ENCODE peak calls at places on chromosomes 13 and 19, in seven cellular contexts. J, G, I, N, B, V and E are unnamed samples.

GRCh38 chr13:41496420-41497234 is 39.3 kb downstream of the RGCC start:
- DNase-seq in J (no peak), G (no peak), B (no peak), I (no peak), N (no peak), V (no peak), E (no peak)

GRCh38 chr19:18438331-18439024 is 545 bp upstream of the ISYNA1 start:
- DNase-seq in B (peak; percentile 80), V (no peak), I (no peak), N (peak; percentile 63), J (peak; percentile 60), G (no peak), E (no peak)

GRCh38 chr13:27556109-27556508 is 64.2 kb downstream of the LNX2 start:
- DNase-seq in B (no peak), V (no peak), I (no peak), G (no peak), N (peak; percentile 29), J (no peak), E (no peak)

GRCh38 chr13:100983111-100983510 is 308.5 kb upstream of the TMTC4 start:
- DNase-seq in J (no peak), V (no peak), N (no peak), G (no peak), B (no peak), I (no peak), E (no peak)

GRCh38 chr13:28494861-28495585 is at the start of gene FLT1:
- DNase-seq in G (no peak), N (peak; percentile 21), V (peak; percentile 22), J (peak; percentile 77), B (peak; percentile 71), I (peak; percentile 9), E (no peak)

GRCh38 chr13:20472531-20472930 is 53.1 kb downstream of the CRYL1 start:
- DNase-seq in I (no peak), G (no peak), V (no peak), B (no peak), J (no peak), N (no peak), E (no peak)

GRCh38 chr19:46601318-46602224 is at the start of gene CALM3:
- DNase-seq in I (no peak), G (no peak), J (no peak), B (no peak), V (no peak), N (no peak), E (no peak)

GRCh38 chr13:23984541-23984940 is 87.2 kb upstream of the C1QTNF9B start:
- DNase-seq in V (no peak), G (no peak), I (no peak), N (peak; percentile 53), B (no peak), J (no peak), E (no peak)

GRCh38 chr13:36248700-36249099 is 34.3 kb upstream of the SOHLH2 start:
- DNase-seq in J (no peak), V (no peak), I (no peak), B (no peak), G (no peak), N (no peak), E (no peak)

GRCh38 chr13:44974056-44974798 is 15.0 kb downstream of the NUFIP1 start:
- DNase-seq in N (peak; percentile 41), V (no peak), G (peak; percentile 16), J (no peak), B (no peak), I (no peak), E (no peak)

GRCh38 chr13:49657241-49657641 is 28.9 kb downstream of the ARL11 start:
- DNase-seq in V (no peak), B (no peak), G (no peak), N (no peak), J (no peak), I (no peak), E (no peak)

GRCh38 chr13:77431449-77431848 is 104.1 kb upstream of the SCEL start:
- DNase-seq in I (no peak), N (no peak), G (no peak), J (no peak), V (no peak), B (no peak), E (no peak)

DNA sequence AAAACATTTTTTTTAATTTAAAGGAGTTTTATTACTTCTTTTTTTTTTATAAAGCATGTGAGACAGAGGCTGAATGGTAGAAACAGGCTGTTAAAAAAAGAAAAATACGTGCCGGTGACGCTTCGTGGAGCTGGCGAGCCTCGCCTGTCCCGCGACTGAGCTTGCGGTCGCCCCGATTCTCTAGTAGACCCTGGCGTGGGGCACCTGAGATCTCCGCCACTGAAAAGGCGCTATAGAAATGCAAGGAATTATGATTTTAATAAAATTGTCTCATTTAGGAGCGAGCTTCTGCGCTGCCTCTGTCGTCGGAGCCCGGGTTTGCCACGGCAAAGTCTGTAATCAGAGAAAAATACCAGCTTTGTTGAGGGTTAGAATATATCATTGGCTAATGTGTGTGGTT is 18.4 kb downstream of the NFIX start:
- DNase-seq in B (no peak), G (no peak), V (no peak), I (no peak), N (no peak), J (no peak), E (no peak)
- H3K27ac ChIP-seq in B (no peak overlapping the region), G (peak overlapping the region; percentile 98), V (peak overlapping the region; percentile 73), I (no peak overlapping the region), N (peak overlapping the region; percentile 80), J (peak overlapping the region; percentile 94), E (peak overlapping the region; percentile 81)

DNA sequence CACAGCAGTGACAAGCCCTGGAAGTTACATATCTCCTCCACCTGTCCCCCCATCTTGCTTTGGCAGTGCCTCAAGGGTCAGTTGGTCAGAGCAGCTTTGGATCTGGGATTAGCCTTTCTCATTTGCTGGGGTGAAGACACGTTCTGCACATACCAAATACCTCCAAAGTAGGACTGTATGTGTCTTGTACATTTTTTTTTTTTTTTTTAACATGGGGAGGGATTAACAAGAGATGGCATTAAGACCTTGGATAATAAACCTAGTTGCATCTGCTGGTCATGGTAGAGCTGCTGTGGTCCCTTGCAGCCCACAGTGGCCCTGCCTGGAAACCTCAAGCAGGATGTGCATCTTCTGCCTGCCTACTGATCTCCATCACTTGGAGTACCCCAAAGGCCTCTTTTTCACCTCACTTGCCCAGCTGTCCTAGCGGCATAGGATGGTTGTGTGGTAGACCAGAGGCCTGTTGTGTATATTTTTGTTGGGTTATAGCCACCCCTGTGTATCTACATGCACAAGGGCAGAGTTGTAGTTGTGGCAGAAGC is 2.5 kb downstream of the RPS19 start:
- DNase-seq in N (no peak), I (no peak), V (no peak), B (no peak), G (no peak), J (no peak), E (no peak)
- H3K27ac ChIP-seq in N (no peak overlapping the region), I (no peak overlapping the region), V (no peak overlapping the region), B (no peak overlapping the region), G (no peak overlapping the region), J (no peak overlapping the region), E (peak overlapping the region; percentile 91)

DNA sequence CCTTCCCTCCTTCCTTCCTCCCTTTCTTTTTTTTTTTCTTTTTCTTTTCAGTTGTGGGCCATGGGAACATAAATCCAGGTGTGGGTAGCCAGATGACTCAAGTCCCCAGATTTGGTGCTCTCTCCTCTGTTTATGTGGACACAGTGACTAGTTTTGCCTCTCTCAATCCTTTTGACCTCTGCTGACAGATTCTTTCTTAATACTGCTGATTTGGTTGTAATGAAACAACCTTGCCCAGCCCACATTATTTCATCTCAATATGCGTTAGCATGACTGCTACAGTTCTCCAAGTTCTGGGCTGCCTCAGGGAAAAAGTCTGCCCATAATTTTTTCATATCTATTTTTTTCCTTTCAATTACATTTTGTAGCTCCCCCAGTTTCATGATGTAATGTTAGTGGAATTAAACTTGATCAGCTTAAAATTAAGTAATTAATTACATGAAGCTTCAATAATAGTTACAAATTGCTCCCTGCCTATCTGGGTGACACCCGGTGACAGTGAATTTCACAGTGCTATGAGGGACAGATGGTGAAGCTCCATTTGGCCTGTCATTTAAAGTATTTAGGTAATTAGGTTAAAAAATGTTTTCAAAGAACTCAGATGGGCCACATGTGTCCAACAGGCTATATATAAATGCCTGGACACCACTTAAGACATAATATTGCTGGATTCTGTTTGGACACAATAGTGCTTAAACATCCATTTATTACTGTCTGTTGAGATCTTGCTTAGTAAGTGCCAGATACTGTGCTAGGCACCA is 118.8 kb upstream of the FRY start:
- DNase-seq in G (no peak), V (no peak), J (no peak), I (no peak), B (no peak), N (peak; percentile 10), E (no peak)
- H3K27ac ChIP-seq in G (no peak overlapping the region), V (no peak overlapping the region), J (no peak overlapping the region), I (no peak overlapping the region), B (no peak overlapping the region), N (no peak overlapping the region), E (no peak overlapping the region)

DNA sequence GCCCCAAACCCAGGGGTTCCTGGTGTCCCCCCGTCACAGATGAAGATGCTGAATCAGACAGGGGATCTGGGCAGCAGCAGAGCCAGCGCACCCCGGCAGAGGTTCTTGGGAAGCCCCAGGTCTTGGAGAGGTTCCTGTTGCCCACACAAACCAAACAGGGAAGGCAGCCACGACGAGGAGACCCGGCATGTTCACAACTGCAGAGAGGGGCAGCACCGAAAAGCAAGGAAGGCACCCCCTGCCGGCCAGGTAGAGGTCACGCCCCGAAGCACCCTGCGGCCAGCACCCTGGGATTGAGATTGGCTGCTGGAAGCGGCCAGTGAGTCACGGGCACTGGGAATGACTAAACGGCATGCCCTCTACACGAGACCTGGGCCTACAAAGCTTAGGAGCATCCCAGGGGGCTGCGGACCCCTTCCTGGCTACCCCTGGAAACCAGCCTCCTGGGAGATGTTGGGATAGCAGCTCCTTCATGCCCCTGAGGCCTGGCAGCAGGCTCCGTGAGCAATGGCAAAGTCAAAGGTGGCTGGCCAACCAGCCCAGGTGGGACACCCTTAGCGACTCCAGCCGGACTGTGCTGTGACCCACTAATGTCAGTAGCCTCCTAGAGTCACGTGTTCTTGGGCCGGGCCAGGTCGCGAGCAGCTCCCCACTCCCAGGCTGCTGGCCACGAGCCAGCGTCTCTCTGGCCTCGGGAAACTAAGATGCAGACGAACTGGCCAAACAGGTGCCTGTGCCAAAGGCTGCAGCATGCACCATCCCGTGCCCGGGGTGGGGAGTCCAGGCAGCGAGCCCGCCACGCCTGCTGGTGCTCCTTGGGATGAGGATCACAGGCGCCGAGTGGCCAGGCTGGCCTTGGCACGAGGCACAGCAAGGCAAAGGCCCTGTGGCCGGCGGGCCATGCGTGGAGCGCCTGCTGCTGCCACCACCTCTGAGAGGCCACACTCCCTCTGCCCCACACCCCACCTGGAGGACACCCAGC is 43.2 kb downstream of the MLLT1 start:
- DNase-seq in B (no peak), J (peak; percentile 29), I (no peak), V (peak; percentile 64), N (no peak), G (no peak), E (peak; percentile 29)
- H3K27ac ChIP-seq in B (peak overlapping the region; percentile 51), J (peak overlapping the region; percentile 56), I (no peak overlapping the region), V (no peak overlapping the region), N (no peak overlapping the region), G (no peak overlapping the region), E (no peak overlapping the region)

GRCh38 chr19:2089001-2089711 is 7.0 kb downstream of the MOB3A start:
- DNase-seq in G (no peak), N (peak; percentile 93), J (no peak), B (no peak), V (no peak), I (no peak), E (peak; percentile 85)
- H3K27ac ChIP-seq in G (no peak overlapping the region), N (peak overlapping the region; percentile 87), J (peak overlapping the region; percentile 71), B (peak overlapping the region; percentile 34), V (peak overlapping the region; percentile 48), I (peak overlapping the region; percentile 62), E (peak overlapping the region; percentile 98)